ENCODE peak calls at places on chromosomes 3 and 15, in nine cellular contexts. Y is Caco-2; D is GM23248; H is body of pancreas; Z is stomach; V is tibial nerve; Q is psoas muscle; G is CD8-positive, alpha-beta T cell; I is neural progenitor cell. J is an unnamed sample.

GRCh38 chr3:39971450-39972081 is 162.2 kb downstream of the MYRIP start:
- DNase-seq in Y (no peak), D (no peak), H (no peak), Z (no peak), V (no peak), Q (no peak), G (no peak), I (no peak), J (no peak)

GRCh38 chr3:186042521-186043202 is 66.2 kb downstream of the ETV5 start:
- DNase-seq in Y (no peak), D (no peak), H (no peak), Z (no peak), V (no peak), Q (no peak), G (no peak), I (no peak), J (peak; percentile 90)

GRCh38 chr3:61562810-61563613 is 1.6 kb downstream of the PTPRG start:
- DNase-seq in Y (peak; percentile 40), D (peak; percentile 66), H (peak; percentile 39), Z (no peak), V (no peak), Q (peak; percentile 69), G (no peak), I (peak; percentile 66), J (no peak)

GRCh38 chr3:11661827-11662226 is 18.1 kb upstream of the VGLL4 start:
- DNase-seq in Y (no peak), D (peak; percentile 74), H (peak; percentile 65), Z (no peak), V (no peak), Q (no peak), G (no peak), I (no peak), J (no peak)

GRCh38 chr3:69013256-69014021 is at the start of gene EOGT:
- DNase-seq in Y (peak; percentile 96), D (peak; percentile 91), H (peak; percentile 93), Z (peak; percentile 89), V (peak; percentile 82), Q (peak; percentile 97), G (peak; percentile 81), I (peak; percentile 83), J (peak; percentile 94)

GRCh38 chr15:70059476-70060213 is 38.1 kb downstream of the TLE3 start:
- DNase-seq in Y (no peak), D (no peak), H (no peak), Z (no peak), V (no peak), Q (no peak), G (no peak), I (no peak), J (no peak)

GRCh38 chr3:71102111-71103039 is 481.2 kb downstream of the FOXP1 start:
- DNase-seq in Y (no peak), D (peak; percentile 96), H (peak; percentile 27), Z (no peak), V (no peak), Q (no peak), G (no peak), I (no peak), J (no peak)

GRCh38 chr3:100802126-100802525 is 92.8 kb downstream of the TFG start:
- DNase-seq in Y (no peak), D (no peak), H (no peak), Z (no peak), V (no peak), Q (no peak), G (no peak), I (no peak), J (no peak)

GRCh38 chr3:143348486-143349327 is 229.1 kb downstream of the CHST2 start:
- DNase-seq in Y (no peak), D (no peak), H (no peak), Z (no peak), V (no peak), Q (no peak), G (no peak), I (peak; percentile 13), J (no peak)

GRCh38 chr15:62894322-62895085 is 148.0 kb upstream of the TPM1 start:
- DNase-seq in Y (no peak), D (no peak), H (no peak), Z (no peak), V (no peak), Q (no peak), G (no peak), I (no peak), J (no peak)

GRCh38 chr3:16480861-16481569 is 32.5 kb downstream of the RFTN1 start:
- DNase-seq in Y (peak; percentile 52), D (peak; percentile 58), H (no peak), Z (no peak), V (no peak), Q (no peak), G (no peak), I (peak; percentile 26), J (no peak)

GRCh38 chr3:7728566-7729519 is 772.8 kb upstream of the LMCD1 start:
- DNase-seq in Y (no peak), D (no peak), H (no peak), Z (no peak), V (no peak), Q (no peak), G (no peak), I (no peak), J (peak; percentile 72)

GRCh38 chr15:62094398-62094797 is 27.6 kb downstream of the C2CD4A start:
- DNase-seq in Y (no peak), D (no peak), H (no peak), Z (no peak), V (no peak), Q (no peak), G (no peak), I (no peak), J (peak; percentile 81)

GRCh38 chr3:177795866-177796265 is 598.6 kb upstream of the TBL1XR1 start:
- DNase-seq in Y (no peak), D (no peak), H (no peak), Z (no peak), V (no peak), Q (no peak), G (no peak), I (no peak), J (no peak)

GRCh38 chr3:60445416-60445815 is 805.8 kb downstream of the FHIT start:
- DNase-seq in Y (no peak), D (no peak), H (no peak), Z (no peak), V (no peak), Q (no peak), G (no peak), I (no peak), J (no peak)

GRCh38 chr3:129070086-129070875 is 9.7 kb downstream of the GP9 start:
- DNase-seq in Y (no peak), D (no peak), H (no peak), Z (no peak), V (no peak), Q (peak; percentile 9), G (no peak), I (no peak), J (no peak)

GRCh38 chr15:65423977-65424679 is 1.4 kb upstream of the IGDCC4 start:
- DNase-seq in Y (no peak), D (peak; percentile 68), H (no peak), Z (no peak), V (no peak), Q (no peak), G (no peak), I (no peak), J (no peak)

GRCh38 chr15:65421360-65422215 is 1.2 kb downstream of the IGDCC4 start:
- DNase-seq in Y (peak; percentile 36), D (peak; percentile 23), H (peak; percentile 43), Z (no peak), V (no peak), Q (peak; percentile 85), G (no peak), I (peak; percentile 99), J (no peak)

GRCh38 chr15:65423150-65423976 is 616 bp upstream of the IGDCC4 start:
- DNase-seq in Y (no peak), D (no peak), H (no peak), Z (no peak), V (no peak), Q (no peak), G (no peak), I (peak; percentile 43), J (no peak)

GRCh38 chr15:65418596-65418995 is 4.2 kb downstream of the IGDCC4 start:
- DNase-seq in Y (no peak), D (no peak), H (no peak), Z (no peak), V (no peak), Q (no peak), G (no peak), I (no peak), J (no peak)

DNA sequence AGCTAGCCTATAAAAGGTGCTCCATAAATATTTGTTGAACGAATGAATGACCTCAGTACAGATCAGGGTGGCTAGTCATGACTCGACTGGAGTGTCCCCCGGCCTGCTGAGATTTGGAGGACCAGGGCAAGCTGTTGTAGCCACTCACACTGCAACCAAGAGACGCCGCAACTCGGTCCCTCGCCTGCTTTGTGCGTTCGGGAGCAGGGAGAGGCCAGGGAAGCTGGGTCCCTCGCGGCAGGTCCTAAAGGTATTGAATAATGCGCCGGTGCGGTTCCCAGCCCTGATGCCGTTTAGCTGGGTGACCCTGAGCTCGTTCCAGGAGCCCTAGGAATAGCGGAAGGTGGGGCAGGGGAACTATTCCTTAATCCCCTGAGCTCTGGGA is 1.8 kb downstream of the IGDCC4 start:
- DNase-seq in Y (no peak), D (no peak), H (no peak), Z (no peak), V (no peak), Q (no peak), G (no peak), I (no peak), J (no peak)
- H3K4me3 ChIP-seq in Y (peak overlapping the region; percentile 84), D (no peak overlapping the region), H (no peak overlapping the region), Z (peak overlapping the region; percentile 59), V (peak overlapping the region; percentile 59), Q (peak overlapping the region; percentile 78), G (no peak overlapping the region), I (peak overlapping the region; percentile 64), J (peak overlapping the region; percentile 56)

GRCh38 chr3:124599779-124600693 is 130.2 kb upstream of the UMPS start:
- DNase-seq in Y (no peak), D (peak; percentile 38), H (no peak), Z (no peak), V (no peak), Q (no peak), G (no peak), I (no peak), J (no peak)
- H3K4me1 ChIP-seq in Y (peaks cover 35% of the 10 kb centered on the region), D (no peaks in the 10 kb centered on the region), H (peaks cover 66% of the 10 kb centered on the region), Z (peaks cover 75% of the 10 kb centered on the region), V (no peaks in the 10 kb centered on the region), Q (peaks cover 58% of the 10 kb centered on the region), G (no peaks in the 10 kb centered on the region), I (peaks cover 7% of the 10 kb centered on the region), J (peaks cover 33% of the 10 kb centered on the region)

GRCh38 chr3:29695905-29696238 is 415.0 kb downstream of the RBMS3 start:
- DNase-seq in Y (no peak), D (peak; percentile 43), H (no peak), Z (no peak), V (peak; percentile 49), Q (no peak), G (no peak), I (peak; percentile 2), J (no peak)
- H3K4me3 ChIP-seq in Y (no peak overlapping the region), D (peak overlapping the region; percentile 52), H (no peak overlapping the region), Z (no peak overlapping the region), V (no peak overlapping the region), Q (no peak overlapping the region), G (no peak overlapping the region), I (no peak overlapping the region), J (peak overlapping the region; percentile 6)

DNA sequence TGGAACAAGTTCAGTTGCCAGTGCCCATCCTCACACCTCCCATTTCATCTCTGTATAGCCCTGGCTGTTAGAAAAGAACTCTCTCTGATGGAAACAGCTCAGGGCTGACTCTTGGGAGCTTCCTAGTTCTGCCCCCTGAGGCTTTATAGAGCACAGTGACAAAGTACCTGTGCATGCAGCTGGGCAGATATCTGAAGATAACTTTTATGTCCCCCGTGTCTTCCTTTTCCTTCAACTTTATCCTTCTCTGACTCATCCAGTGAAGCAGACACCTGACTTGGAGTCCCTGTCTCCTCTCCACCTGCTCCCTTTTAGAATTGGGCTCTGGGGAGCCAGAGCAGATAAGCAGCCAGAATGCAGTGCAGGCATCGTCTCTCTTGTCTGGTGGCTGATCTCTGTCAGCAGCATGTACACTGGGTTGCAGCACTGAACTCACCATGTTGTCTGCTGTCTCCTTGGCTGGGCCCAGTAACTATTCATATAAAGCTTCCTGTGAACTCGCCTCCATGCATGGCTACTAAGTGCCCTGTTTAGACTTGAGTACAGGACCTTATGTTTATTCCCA is 53.9 kb upstream of the PLXNA1 start:
- DNase-seq in Y (no peak), D (no peak), H (no peak), Z (no peak), V (no peak), Q (no peak), G (no peak), I (no peak), J (no peak)
- H3K4me1 ChIP-seq in Y (peaks cover 29% of the 10 kb centered on the region), D (peaks cover 39% of the 10 kb centered on the region), H (peaks cover 7% of the 10 kb centered on the region), Z (peaks cover 46% of the 10 kb centered on the region), V (no peaks in the 10 kb centered on the region), Q (peaks cover 16% of the 10 kb centered on the region), G (no peaks in the 10 kb centered on the region), I (peaks cover 8% of the 10 kb centered on the region), J (peaks cover 32% of the 10 kb centered on the region)